ENCODE peak calls at places on chromosomes 6 and 20, in nine cellular contexts. H, N, R, O, P, Y, C, X and U are unnamed samples. For H3K27me3 and H3K4me1, the result is how much of the 10 kb centered on the place peaks cover.

GRCh38 chr6:18551228-18551627 is 164.1 kb downstream of the RNF144B start:
- DNase-seq in H (no peak), N (no peak), R (no peak), O (no peak), P (no peak), Y (no peak), C (no peak), X (no peak), U (no peak)

GRCh38 chr20:54257090-54257816 is 49.4 kb downstream of the PFDN4 start:
- DNase-seq in H (peak), N (peak), R (no peak), O (peak), P (no peak), Y (no peak), C (no peak), X (no peak), U (no peak)

GRCh38 chr20:54200487-54201267 is 7.2 kb upstream of the PFDN4 start:
- DNase-seq in H (no peak), N (no peak), R (no peak), O (peak), P (no peak), Y (no peak), C (no peak), X (no peak), U (no peak)

GRCh38 chr6:5083813-5084191 is 1.3 kb upstream of the PPP1R3G start:
- DNase-seq in H (no peak), N (no peak), R (no peak), O (no peak), P (no peak), Y (no peak), C (no peak), X (no peak), U (no peak)

GRCh38 chr6:44129841-44130322 is 2.5 kb downstream of the TMEM63B start:
- DNase-seq in H (no peak), N (no peak), R (no peak), O (no peak), P (no peak), Y (no peak), C (no peak), X (no peak), U (no peak)

GRCh38 chr20:63741676-63742380 is 2.3 kb downstream of the SLC2A4RG start:
- DNase-seq in H (no peak), N (no peak), R (peak), O (no peak), P (no peak), Y (no peak), C (no peak), X (no peak), U (no peak)

GRCh38 chr20:49874601-49875116 is 40.7 kb downstream of the SPATA2 start:
- DNase-seq in H (no peak), N (no peak), R (no peak), O (no peak), P (no peak), Y (no peak), C (no peak), X (no peak), U (no peak)

GRCh38 chr6:77815531-77815930 is 162.7 kb downstream of the MEI4 start:
- DNase-seq in H (no peak), N (no peak), R (no peak), O (no peak), P (no peak), Y (no peak), C (no peak), X (no peak), U (no peak)

GRCh38 chr6:36443498-36443844 is 671 bp downstream of the KCTD20 start:
- DNase-seq in H (no peak), N (no peak), R (no peak), O (no peak), P (no peak), Y (no peak), C (no peak), X (no peak), U (no peak)

GRCh38 chr20:62368629-62369507 is 1.8 kb upstream of the LAMA5 start:
- DNase-seq in H (no peak), N (no peak), R (peak), O (peak), P (no peak), Y (no peak), C (peak), X (no peak), U (peak)

GRCh38 chr6:157216570-157216969 is 106.7 kb downstream of the TMEM242 start:
- DNase-seq in H (no peak), N (no peak), R (peak), O (no peak), P (no peak), Y (no peak), C (no peak), X (no peak), U (no peak)

GRCh38 chr6:48080227-48081009 is 30.6 kb downstream of the PTCHD4 start:
- DNase-seq in H (no peak), N (no peak), R (no peak), O (no peak), P (no peak), Y (no peak), C (no peak), X (no peak), U (no peak)

GRCh38 chr6:122789862-122790739 is 1.0 kb downstream of the SMPDL3A start:
- DNase-seq in H (no peak), N (peak), R (no peak), O (peak), P (no peak), Y (peak), C (no peak), X (no peak), U (no peak)

GRCh38 chr6:79384845-79385244 is 150.4 kb upstream of the HMGN3 start:
- DNase-seq in H (no peak), N (no peak), R (no peak), O (peak), P (no peak), Y (no peak), C (no peak), X (no peak), U (no peak)

GRCh38 chr6:166686317-166686716 is 59.3 kb upstream of the RPS6KA2 start:
- DNase-seq in H (no peak), N (no peak), R (no peak), O (no peak), P (no peak), Y (no peak), C (no peak), X (no peak), U (no peak)

GRCh38 chr20:22814475-22815205 is 220.5 kb upstream of the SSTR4 start:
- DNase-seq in H (no peak), N (no peak), R (no peak), O (no peak), P (no peak), Y (no peak), C (no peak), X (no peak), U (no peak)

DNA sequence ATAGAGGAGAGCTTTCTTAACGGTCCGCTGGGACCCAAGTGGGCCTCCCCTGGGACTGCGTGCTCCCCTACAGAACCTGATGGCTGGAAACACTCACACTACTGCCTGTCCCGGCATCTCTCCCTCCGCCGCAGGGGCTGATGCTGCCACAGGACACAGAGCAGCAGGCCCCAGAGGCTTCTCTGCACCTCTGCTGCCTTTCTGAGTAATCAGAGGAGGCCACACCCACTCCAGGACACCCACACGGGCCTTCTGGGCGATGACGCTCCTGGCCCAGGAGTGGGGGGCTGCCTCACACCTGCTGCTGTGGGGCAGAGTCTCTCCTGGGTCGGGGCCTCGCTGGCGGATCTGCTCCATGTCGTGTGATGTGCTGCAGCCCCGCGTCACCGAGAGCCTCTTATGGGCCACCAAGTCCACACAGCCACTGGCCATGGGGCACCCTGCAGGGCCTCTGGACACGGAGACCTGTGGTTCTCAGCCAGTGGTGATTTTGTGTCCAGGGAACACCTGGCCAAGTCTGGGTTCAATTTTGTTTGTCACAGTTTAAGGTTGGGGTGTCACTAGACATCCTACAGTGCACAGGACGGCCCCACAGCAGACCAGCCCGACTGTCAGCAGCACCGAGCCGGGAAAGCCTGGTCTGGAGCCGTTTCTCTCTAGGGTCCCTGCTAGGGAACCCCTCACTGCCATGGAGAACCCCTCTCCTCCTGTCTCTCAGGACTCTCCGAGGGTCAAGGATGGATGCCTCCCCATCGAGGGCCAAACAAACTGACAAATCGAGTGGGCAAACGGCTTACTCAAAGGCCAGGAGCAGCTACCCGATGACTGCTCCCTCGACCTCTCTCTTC is 16.0 kb upstream of the STX16 start:
- DNase-seq in H (no peak), N (no peak), R (no peak), O (no peak), P (peak), Y (no peak), C (no peak), X (no peak), U (no peak)
- H3K27me3 ChIP-seq in H (under half), N (under half), R (under half), O (under half), P (under half), Y (under half), C (under half), X (under half), U (under half)

GRCh38 chr20:17857639-17858449 is 110.8 kb downstream of the SNX5 start:
- DNase-seq in H (no peak), N (no peak), R (no peak), O (no peak), P (no peak), Y (no peak), C (no peak), X (no peak), U (no peak)
- H3K4me1 ChIP-seq in H (under half), N (under half), R (under half), O (under half), P (under half), Y (under half), C (under half), X (under half), U (under half)

DNA sequence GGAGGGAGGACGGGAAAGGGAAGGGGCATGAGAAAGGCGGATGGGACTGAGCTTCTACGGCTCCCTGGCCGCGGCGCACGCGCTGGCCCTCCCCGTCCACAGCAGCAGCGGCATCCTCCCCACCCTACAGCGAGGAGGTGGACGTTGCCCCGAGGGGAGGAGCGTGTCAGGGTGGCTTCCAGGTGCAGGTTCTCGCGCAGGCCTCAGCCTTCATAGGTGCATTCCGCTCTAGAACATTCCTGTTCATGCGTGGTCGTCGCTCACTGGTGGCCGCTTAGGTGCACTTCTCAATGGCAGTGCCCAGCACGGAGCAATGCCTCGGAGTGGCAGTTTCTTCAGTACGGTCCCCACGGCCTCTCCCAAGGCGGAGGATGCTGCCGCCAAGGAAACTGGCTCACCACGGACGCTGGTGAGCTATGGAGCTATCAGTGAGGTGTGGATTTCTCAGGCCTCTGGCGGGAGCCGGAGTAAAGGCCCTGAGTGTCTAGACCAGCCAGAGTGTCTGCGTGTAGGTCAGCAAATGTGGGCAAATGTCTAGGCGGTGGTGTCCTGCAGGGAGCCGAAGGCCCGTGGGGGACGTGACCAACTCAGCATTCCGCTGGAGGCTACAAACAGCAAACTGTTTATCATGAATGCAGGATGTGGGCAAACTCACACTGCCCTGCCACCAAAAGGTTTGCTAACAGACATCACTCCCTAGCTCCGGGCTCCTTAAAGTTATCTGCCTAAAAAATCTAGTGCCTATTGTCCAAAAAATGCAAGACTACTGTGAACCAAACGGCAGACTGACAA is 29.4 kb upstream of the AFDN start:
- DNase-seq in H (no peak), N (no peak), R (no peak), O (peak), P (no peak), Y (no peak), C (no peak), X (no peak), U (no peak)
- H3K4me3 ChIP-seq in H (no peak), N (peak), R (peak), O (peak), P (no peak), Y (peak), C (peak), X (peak), U (no peak)

DNA sequence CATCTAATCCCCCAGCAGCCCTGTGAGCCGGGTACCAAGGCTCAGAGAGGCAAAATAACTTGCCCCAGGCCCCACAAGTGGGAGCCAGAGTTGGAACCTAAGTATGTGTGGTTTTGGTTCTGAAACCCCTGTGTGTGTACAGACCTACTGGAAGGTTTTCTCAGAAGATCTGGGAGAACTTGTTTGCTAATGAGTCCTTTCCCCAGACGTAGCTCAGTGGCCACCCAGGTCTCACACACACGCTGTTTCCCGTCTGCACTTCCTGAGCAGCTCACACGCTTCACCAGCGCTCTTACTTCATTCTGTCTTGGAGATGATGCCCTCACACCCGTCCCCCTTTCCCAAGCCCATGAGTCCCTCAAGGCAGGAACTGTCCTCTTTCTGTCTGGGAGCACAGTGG is 8.2 kb downstream of the CCN5 start:
- DNase-seq in H (no peak), N (no peak), R (peak), O (no peak), P (no peak), Y (no peak), C (no peak), X (no peak), U (no peak)
- H3K27me3 ChIP-seq in H (under half), N (under half), R (under half), O (under half), P (under half), Y (under half), C (under half), X (under half), U (under half)

DNA sequence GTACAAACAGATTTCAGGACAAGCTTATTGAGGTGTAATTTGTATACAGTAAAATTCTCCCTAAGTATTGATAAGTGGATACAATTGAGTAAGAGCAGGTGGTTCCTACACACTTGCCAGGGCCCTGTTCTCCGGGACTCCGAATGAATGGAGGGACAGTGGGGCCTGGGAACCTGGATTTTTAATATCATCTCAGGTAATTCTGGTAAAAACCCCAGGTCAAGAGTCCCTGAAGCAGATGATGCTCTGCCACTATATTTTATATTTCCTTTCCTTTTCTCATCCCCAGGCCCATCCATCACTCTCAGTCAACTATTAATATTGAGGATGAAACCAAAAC is 104.9 kb downstream of the FYN start:
- DNase-seq in H (no peak), N (no peak), R (no peak), O (no peak), P (no peak), Y (no peak), C (no peak), X (no peak), U (no peak)
- H3K4me1 ChIP-seq in H (under half), N (under half), R (under half), O (under half), P (half or more), Y (half or more), C (half or more), X (under half), U (under half)

GRCh38 chr6:85422996-85423395 is 26.9 kb upstream of the NT5E start:
- DNase-seq in H (no peak), N (no peak), R (no peak), O (no peak), P (no peak), Y (no peak), C (no peak), X (no peak), U (no peak)
- H3K4me3 ChIP-seq in H (no peak), N (no peak), R (no peak), O (no peak), P (no peak), Y (no peak), C (no peak), X (no peak), U (no peak)

GRCh38 chr6:33143113-33143760 is 49.0 kb downstream of the COL11A2 start:
- DNase-seq in H (no peak), N (no peak), R (no peak), O (no peak), P (no peak), Y (no peak), C (no peak), X (no peak), U (no peak)
- H3K27me3 ChIP-seq in H (under half), N (under half), R (under half), O (under half), P (under half), Y (half or more), C (under half), X (under half), U (under half)

GRCh38 chr6:8073758-8074157 is 9.6 kb upstream of the BLOC1S5 start:
- DNase-seq in H (no peak), N (no peak), R (no peak), O (no peak), P (no peak), Y (no peak), C (no peak), X (no peak), U (no peak)

GRCh38 chr6:8079116-8079515 is 14.9 kb upstream of the BLOC1S5 start:
- DNase-seq in H (no peak), N (no peak), R (no peak), O (no peak), P (no peak), Y (no peak), C (no peak), X (no peak), U (no peak)

GRCh38 chr6:8074213-8074612 is 10.0 kb upstream of the BLOC1S5 start:
- DNase-seq in H (no peak), N (no peak), R (no peak), O (no peak), P (no peak), Y (no peak), C (no peak), X (no peak), U (no peak)

GRCh38 chr6:8075185-8075584 is 11.0 kb upstream of the BLOC1S5 start:
- DNase-seq in H (no peak), N (no peak), R (no peak), O (no peak), P (no peak), Y (no peak), C (no peak), X (no peak), U (no peak)

DNA sequence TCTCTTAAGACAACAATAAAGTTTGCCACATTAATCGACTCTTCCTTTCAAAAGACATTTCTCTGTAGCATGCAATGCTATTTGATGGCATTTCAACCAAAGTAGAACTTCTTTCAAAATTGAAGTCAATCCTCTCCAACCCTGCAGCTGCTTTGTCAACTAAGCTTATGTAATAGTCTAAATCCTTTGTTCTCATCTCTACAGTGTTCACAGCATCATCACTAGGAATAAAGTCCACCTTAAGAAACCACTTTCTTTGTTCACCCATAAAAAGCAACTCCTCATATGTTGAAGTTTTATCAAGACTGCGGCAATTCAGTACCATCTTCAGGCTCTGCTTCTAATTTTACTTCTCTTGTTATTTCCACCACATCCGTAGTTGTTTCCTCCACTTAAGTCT is 11.5 kb upstream of the BLOC1S5 start:
- DNase-seq in H (no peak), N (no peak), R (no peak), O (no peak), P (no peak), Y (no peak), C (no peak), X (no peak), U (no peak)
- H3K4me1 ChIP-seq in H (under half), N (under half), R (under half), O (under half), P (under half), Y (under half), C (under half), X (under half), U (under half)

GRCh38 chr20:48788486-48789072 is 39.2 kb downstream of the PREX1 start:
- DNase-seq in H (no peak), N (no peak), R (no peak), O (no peak), P (no peak), Y (no peak), C (no peak), X (no peak), U (no peak)

GRCh38 chr20:48789185-48789668 is 38.6 kb downstream of the PREX1 start:
- DNase-seq in H (no peak), N (no peak), R (no peak), O (no peak), P (no peak), Y (no peak), C (no peak), X (no peak), U (no peak)

GRCh38 chr20:48786916-48787676 is 40.7 kb downstream of the PREX1 start:
- DNase-seq in H (no peak), N (no peak), R (no peak), O (no peak), P (no peak), Y (no peak), C (no peak), X (no peak), U (no peak)

GRCh38 chr20:48789781-48790544 is 37.8 kb downstream of the PREX1 start:
- DNase-seq in H (no peak), N (no peak), R (no peak), O (no peak), P (no peak), Y (no peak), C (no peak), X (no peak), U (no peak)

GRCh38 chr20:48787861-48788375 is 39.9 kb downstream of the PREX1 start:
- DNase-seq in H (no peak), N (no peak), R (no peak), O (no peak), P (no peak), Y (no peak), C (no peak), X (no peak), U (no peak)
- H3K4me3 ChIP-seq in H (no peak), N (no peak), R (no peak), O (no peak), P (no peak), Y (no peak), C (no peak), X (no peak), U (no peak)

GRCh38 chr6:21213492-21213891 is 380.1 kb upstream of the SOX4 start:
- DNase-seq in H (no peak), N (no peak), R (no peak), O (no peak), P (no peak), Y (no peak), C (no peak), X (no peak), U (no peak)

GRCh38 chr6:21219856-21220255 is 373.7 kb upstream of the SOX4 start:
- DNase-seq in H (no peak), N (no peak), R (no peak), O (peak), P (no peak), Y (no peak), C (no peak), X (no peak), U (no peak)

GRCh38 chr6:21214738-21215448 is 378.7 kb upstream of the SOX4 start:
- DNase-seq in H (no peak), N (no peak), R (no peak), O (no peak), P (no peak), Y (no peak), C (no peak), X (no peak), U (no peak)

GRCh38 chr6:21220271-21220987 is 373.1 kb upstream of the SOX4 start:
- DNase-seq in H (no peak), N (no peak), R (no peak), O (peak), P (no peak), Y (no peak), C (no peak), X (no peak), U (no peak)

GRCh38 chr6:21219241-21219640 is 374.3 kb upstream of the SOX4 start:
- DNase-seq in H (no peak), N (no peak), R (no peak), O (no peak), P (no peak), Y (no peak), C (no peak), X (no peak), U (no peak)
- H3K27me3 ChIP-seq in H (under half), N (under half), R (under half), O (under half), P (under half), Y (under half), C (under half), X (under half), U (under half)